ENCODE peak calls at places on chromosomes 11 and 22, in six cellular contexts. One of them, this sample, is unnamed.

GRCh38 chr11:65872555-65873279 is at the start of gene EFEMP2:
- ATAC-seq in stimulated activated naive B cell treated with anti-CD40 and anti-IgM and Interleukin-4, amounts not matched to agents 10 μg/mL and 1 μg/mL and 100 μg/mL, for 72 hours: no peak
- ATAC-seq in activated CD8-positive, alpha-beta T cell treated with anti-CD3 and anti-CD28 coated beads, Interleukin-2, amount 10 ng/mL, durations not matched to agents 7 days and 5 days: no peak
- ATAC-seq in naive thymus-derived CD8-positive, alpha-beta T cell: peak; percentile 16
- ATAC-seq in DND-41: no peak
- ATAC-seq in T-helper 17 cell: no peak
- ATAC-seq in this sample: peak; percentile 6

GRCh38 chr11:73197348-73197747 is 20.7 kb upstream of the P2RY2 start:
- ATAC-seq in DND-41: no peak
- ATAC-seq in T-helper 17 cell: no peak
- ATAC-seq in stimulated activated naive B cell treated with anti-CD40 and anti-IgM and Interleukin-4, amounts not matched to agents 10 μg/mL and 1 μg/mL and 100 μg/mL, for 72 hours: no peak
- ATAC-seq in activated CD8-positive, alpha-beta T cell treated with anti-CD3 and anti-CD28 coated beads, Interleukin-2, amount 10 ng/mL, durations not matched to agents 7 days and 5 days: no peak
- ATAC-seq in naive thymus-derived CD8-positive, alpha-beta T cell: no peak
- ATAC-seq in this sample: no peak

GRCh38 chr11:112881461-112881860 is 79.8 kb upstream of the NCAM1 start:
- ATAC-seq in T-helper 17 cell: no peak
- ATAC-seq in activated CD8-positive, alpha-beta T cell treated with anti-CD3 and anti-CD28 coated beads, Interleukin-2, amount 10 ng/mL, durations not matched to agents 7 days and 5 days: no peak
- ATAC-seq in stimulated activated naive B cell treated with anti-CD40 and anti-IgM and Interleukin-4, amounts not matched to agents 10 μg/mL and 1 μg/mL and 100 μg/mL, for 72 hours: no peak
- ATAC-seq in naive thymus-derived CD8-positive, alpha-beta T cell: no peak
- ATAC-seq in DND-41: no peak
- ATAC-seq in this sample: no peak

GRCh38 chr11:14304601-14305000 is 54.4 kb downstream of the RRAS2 start:
- ATAC-seq in naive thymus-derived CD8-positive, alpha-beta T cell: no peak
- ATAC-seq in activated CD8-positive, alpha-beta T cell treated with anti-CD3 and anti-CD28 coated beads, Interleukin-2, amount 10 ng/mL, durations not matched to agents 7 days and 5 days: no peak
- ATAC-seq in T-helper 17 cell: no peak
- ATAC-seq in DND-41: peak; percentile 59
- ATAC-seq in stimulated activated naive B cell treated with anti-CD40 and anti-IgM and Interleukin-4, amounts not matched to agents 10 μg/mL and 1 μg/mL and 100 μg/mL, for 72 hours: no peak
- ATAC-seq in this sample: no peak

GRCh38 chr11:122139595-122139866 is 23.5 kb upstream of the BLID start:
- ATAC-seq in activated CD8-positive, alpha-beta T cell treated with anti-CD3 and anti-CD28 coated beads, Interleukin-2, amount 10 ng/mL, durations not matched to agents 7 days and 5 days: no peak
- ATAC-seq in DND-41: no peak
- ATAC-seq in T-helper 17 cell: no peak
- ATAC-seq in stimulated activated naive B cell treated with anti-CD40 and anti-IgM and Interleukin-4, amounts not matched to agents 10 μg/mL and 1 μg/mL and 100 μg/mL, for 72 hours: no peak
- ATAC-seq in naive thymus-derived CD8-positive, alpha-beta T cell: no peak
- ATAC-seq in this sample: no peak

GRCh38 chr22:46276563-46276962 is 8.8 kb downstream of the TTC38 start:
- ATAC-seq in stimulated activated naive B cell treated with anti-CD40 and anti-IgM and Interleukin-4, amounts not matched to agents 10 μg/mL and 1 μg/mL and 100 μg/mL, for 72 hours: no peak
- ATAC-seq in DND-41: no peak
- ATAC-seq in naive thymus-derived CD8-positive, alpha-beta T cell: no peak
- ATAC-seq in T-helper 17 cell: no peak
- ATAC-seq in activated CD8-positive, alpha-beta T cell treated with anti-CD3 and anti-CD28 coated beads, Interleukin-2, amount 10 ng/mL, durations not matched to agents 7 days and 5 days: no peak
- ATAC-seq in this sample: no peak

GRCh38 chr22:50694099-50694498 is 21.5 kb downstream of the SHANK3 start:
- ATAC-seq in stimulated activated naive B cell treated with anti-CD40 and anti-IgM and Interleukin-4, amounts not matched to agents 10 μg/mL and 1 μg/mL and 100 μg/mL, for 72 hours: no peak
- ATAC-seq in T-helper 17 cell: no peak
- ATAC-seq in naive thymus-derived CD8-positive, alpha-beta T cell: no peak
- ATAC-seq in DND-41: no peak
- ATAC-seq in activated CD8-positive, alpha-beta T cell treated with anti-CD3 and anti-CD28 coated beads, Interleukin-2, amount 10 ng/mL, durations not matched to agents 7 days and 5 days: no peak
- ATAC-seq in this sample: no peak

GRCh38 chr11:85815186-85815911 is 4.4 kb upstream of the SYTL2 start:
- ATAC-seq in T-helper 17 cell: no peak
- ATAC-seq in stimulated activated naive B cell treated with anti-CD40 and anti-IgM and Interleukin-4, amounts not matched to agents 10 μg/mL and 1 μg/mL and 100 μg/mL, for 72 hours: no peak
- ATAC-seq in naive thymus-derived CD8-positive, alpha-beta T cell: no peak
- ATAC-seq in DND-41: no peak
- ATAC-seq in activated CD8-positive, alpha-beta T cell treated with anti-CD3 and anti-CD28 coated beads, Interleukin-2, amount 10 ng/mL, durations not matched to agents 7 days and 5 days: no peak
- ATAC-seq in this sample: no peak

GRCh38 chr22:21761086-21761485 is 25.5 kb upstream of the YPEL1 start:
- ATAC-seq in naive thymus-derived CD8-positive, alpha-beta T cell: no peak
- ATAC-seq in T-helper 17 cell: no peak
- ATAC-seq in stimulated activated naive B cell treated with anti-CD40 and anti-IgM and Interleukin-4, amounts not matched to agents 10 μg/mL and 1 μg/mL and 100 μg/mL, for 72 hours: no peak
- ATAC-seq in DND-41: no peak
- ATAC-seq in activated CD8-positive, alpha-beta T cell treated with anti-CD3 and anti-CD28 coated beads, Interleukin-2, amount 10 ng/mL, durations not matched to agents 7 days and 5 days: no peak
- ATAC-seq in this sample: no peak